ENCODE peak calls at places on chromosomes 7 and 10, in five cellular contexts. R is tibial artery, P is astrocyte of the cerebellum, W is heart right ventricle, D is kidney epithelial cell. E is an unnamed sample.

GRCh38 chr10:124975977-124976514 is 34.1 kb downstream of the ZRANB1 start:
- DNase-seq in R (no peak), P (no peak), W (no peak), D (peak), E (no peak)

GRCh38 chr7:130491841-130492518 is at the start of gene MEST:
- DNase-seq in R (no peak), P (no peak), W (peak), D (no peak), E (no peak)

GRCh38 chr7:69803699-69804516 is 205.6 kb downstream of the AUTS2 start:
- DNase-seq in R (no peak), P (no peak), W (no peak), D (no peak), E (no peak)

GRCh38 chr10:46525824-46526681 is 30.4 kb downstream of the GPRIN2 start:
- DNase-seq in R (no peak), P (no peak), W (no peak), D (no peak), E (no peak)

GRCh38 chr7:2403718-2404648 is 572 bp downstream of the CHST12 start:
- DNase-seq in R (peak), P (no peak), W (no peak), D (no peak), E (no peak)

GRCh38 chr7:28474267-28474618 is 61.9 kb downstream of the CREB5 start:
- DNase-seq in R (no peak), P (no peak), W (no peak), D (no peak), E (no peak)

GRCh38 chr10:119219747-119220320 is 12.5 kb downstream of the GRK5 start:
- DNase-seq in R (no peak), P (no peak), W (no peak), D (no peak), E (no peak)

GRCh38 chr10:122636953-122637352 is 62.7 kb downstream of the C10orf120 start:
- DNase-seq in R (no peak), P (no peak), W (peak), D (no peak), E (no peak)

GRCh38 chr7:29622335-29623265 is 59.0 kb downstream of the PRR15 start:
- DNase-seq in R (peak), P (peak), W (no peak), D (peak), E (peak)

GRCh38 chr10:79399242-79399831 is 46.1 kb downstream of the ZCCHC24 start:
- DNase-seq in R (peak), P (peak), W (peak), D (peak), E (peak)

GRCh38 chr7:141619745-141620144 is 68.5 kb downstream of the AGK start:
- DNase-seq in R (no peak), P (no peak), W (no peak), D (no peak), E (no peak)

GRCh38 chr10:79056736-79057391 is 11.9 kb upstream of the ZMIZ1 start:
- DNase-seq in R (peak), P (no peak), W (no peak), D (no peak), E (no peak)

GRCh38 chr10:31262672-31263071 is 56.3 kb upstream of the ZEB1 start:
- DNase-seq in R (peak), P (peak), W (peak), D (no peak), E (no peak)

GRCh38 chr10:112964482-112964881 is 14.4 kb downstream of the TCF7L2 start:
- DNase-seq in R (no peak), P (no peak), W (no peak), D (no peak), E (no peak)

GRCh38 chr7:43148161-43148731 is 35.8 kb downstream of the HECW1 start:
- DNase-seq in R (no peak), P (no peak), W (no peak), D (no peak), E (no peak)

GRCh38 chr10:3551761-3552160 is 233.2 kb downstream of the KLF6 start:
- DNase-seq in R (no peak), P (no peak), W (no peak), D (no peak), E (no peak)

GRCh38 chr10:44881639-44882038 is 29.5 kb upstream of the TMEM72 start:
- DNase-seq in R (no peak), P (no peak), W (no peak), D (no peak), E (no peak)

GRCh38 chr7:38330861-38331709 is 57.6 kb upstream of the TARP start:
- DNase-seq in R (no peak), P (no peak), W (no peak), D (no peak), E (no peak)

GRCh38 chr10:124062390-124062789 is 31.0 kb downstream of the CHST15 start:
- DNase-seq in R (no peak), P (no peak), W (no peak), D (no peak), E (no peak)

GRCh38 chr10:26799342-26799741 is 61.4 kb downstream of the ABI1 start:
- DNase-seq in R (no peak), P (no peak), W (peak), D (no peak), E (no peak)

GRCh38 chr10:112587709-112588108 is 140.7 kb downstream of the VTI1A start:
- DNase-seq in R (no peak), P (no peak), W (no peak), D (no peak), E (no peak)

GRCh38 chr10:3524086-3524960 is 260.7 kb downstream of the KLF6 start:
- DNase-seq in R (no peak), P (no peak), W (no peak), D (no peak), E (no peak)

GRCh38 chr10:118042336-118042735 is 4.4 kb downstream of the RAB11FIP2 start:
- DNase-seq in R (no peak), P (no peak), W (no peak), D (no peak), E (no peak)

GRCh38 chr7:128767475-128768110 is 8.0 kb downstream of the OPN1SW start:
- DNase-seq in R (no peak), P (no peak), W (no peak), D (no peak), E (no peak)

GRCh38 chr7:3229904-3230470 is 71.1 kb upstream of the SDK1 start:
- DNase-seq in R (no peak), P (no peak), W (no peak), D (no peak), E (no peak)

GRCh38 chr10:28913436-28913835 is 236.1 kb downstream of the BAMBI start:
- DNase-seq in R (no peak), P (no peak), W (no peak), D (no peak), E (no peak)

GRCh38 chr10:59465089-59465488 is 102.7 kb upstream of the FAM13C start:
- DNase-seq in R (no peak), P (peak), W (peak), D (no peak), E (no peak)

DNA sequence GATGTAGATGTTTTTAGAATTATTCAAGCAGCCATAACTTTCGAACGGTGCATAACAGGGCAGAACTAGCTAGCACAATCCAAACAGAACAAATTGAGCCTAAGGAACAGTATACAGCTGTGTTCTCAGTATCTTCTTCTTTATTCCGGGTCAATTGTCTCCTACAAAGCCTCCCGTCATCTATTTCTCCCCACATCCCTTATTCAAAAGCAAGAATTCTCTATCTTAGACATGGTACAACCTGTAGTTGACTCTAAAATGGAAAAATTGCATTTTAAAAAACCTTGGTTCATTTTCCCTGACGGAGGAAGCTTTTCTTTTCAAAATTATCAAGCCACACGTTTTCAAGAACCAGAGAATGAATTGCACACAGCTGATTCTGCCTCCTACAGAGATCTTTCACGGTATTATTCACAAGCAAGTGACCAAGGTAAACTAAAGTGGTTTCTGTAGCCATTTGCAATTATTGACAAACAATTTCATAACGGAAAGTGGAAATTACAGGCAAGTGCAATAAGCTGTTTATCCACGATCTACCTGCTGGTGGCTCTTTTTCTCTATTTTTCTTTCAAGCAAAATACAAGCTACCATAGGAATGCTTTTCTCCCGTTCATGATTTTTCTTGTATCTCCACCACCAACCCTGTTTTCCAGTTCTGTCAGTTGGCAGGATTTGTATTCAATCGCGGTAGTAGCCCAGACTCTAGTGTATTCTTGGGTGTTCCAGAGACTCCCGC is 2.3 kb downstream of the GRM8 start:
- DNase-seq in R (no peak), P (no peak), W (no peak), D (no peak), E (no peak)
- TF ChIP-seq CTCF in R (no peak), P (no peak), W (no peak), D (no peak), E (no peak)

GRCh38 chr7:73703649-73703984 is 15.9 kb downstream of the STX1A start:
- DNase-seq in R (no peak), P (no peak), W (no peak), D (no peak), E (no peak)
- H3K4me3 ChIP-seq in R (peak), P (no peak), W (peak), D (no peak), E (no peak)

GRCh38 chr7:98396768-98397167 is 4.1 kb downstream of the BAIAP2L1 start:
- DNase-seq in R (no peak), P (no peak), W (no peak), D (no peak), E (no peak)
- TF ChIP-seq CTCF in R (no peak), P (no peak), W (no peak), D (no peak), E (no peak)

DNA sequence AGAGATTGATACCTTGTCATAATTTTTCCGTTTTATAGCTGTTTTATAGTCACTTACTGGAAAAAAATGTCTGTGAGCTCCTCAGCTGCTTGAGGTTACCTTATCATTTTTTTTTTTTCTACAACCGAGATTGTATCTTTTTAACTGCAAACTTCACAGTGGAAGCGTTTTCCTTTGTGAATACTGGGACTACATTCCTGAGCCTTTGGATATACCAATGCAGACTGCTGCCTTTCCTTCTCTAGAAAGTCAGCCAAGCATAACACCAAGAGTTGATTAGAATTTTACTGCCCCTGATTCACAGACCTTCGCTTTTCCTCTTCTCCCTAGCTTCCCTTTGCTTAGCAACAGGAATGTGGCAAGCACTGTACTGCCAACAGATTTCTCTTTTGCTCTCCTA is 170.5 kb downstream of the PRKG1 start:
- DNase-seq in R (no peak), P (peak), W (peak), D (peak), E (peak)
- H3K4me3 ChIP-seq in R (no peak), P (no peak), W (peak), D (no peak), E (no peak)

GRCh38 chr7:98733036-98733435 is 116.0 kb downstream of the NPTX2 start:
- DNase-seq in R (no peak), P (no peak), W (no peak), D (no peak), E (no peak)
- TF ChIP-seq CTCF in R (no peak), P (peak), W (no peak), D (peak), E (peak)

DNA sequence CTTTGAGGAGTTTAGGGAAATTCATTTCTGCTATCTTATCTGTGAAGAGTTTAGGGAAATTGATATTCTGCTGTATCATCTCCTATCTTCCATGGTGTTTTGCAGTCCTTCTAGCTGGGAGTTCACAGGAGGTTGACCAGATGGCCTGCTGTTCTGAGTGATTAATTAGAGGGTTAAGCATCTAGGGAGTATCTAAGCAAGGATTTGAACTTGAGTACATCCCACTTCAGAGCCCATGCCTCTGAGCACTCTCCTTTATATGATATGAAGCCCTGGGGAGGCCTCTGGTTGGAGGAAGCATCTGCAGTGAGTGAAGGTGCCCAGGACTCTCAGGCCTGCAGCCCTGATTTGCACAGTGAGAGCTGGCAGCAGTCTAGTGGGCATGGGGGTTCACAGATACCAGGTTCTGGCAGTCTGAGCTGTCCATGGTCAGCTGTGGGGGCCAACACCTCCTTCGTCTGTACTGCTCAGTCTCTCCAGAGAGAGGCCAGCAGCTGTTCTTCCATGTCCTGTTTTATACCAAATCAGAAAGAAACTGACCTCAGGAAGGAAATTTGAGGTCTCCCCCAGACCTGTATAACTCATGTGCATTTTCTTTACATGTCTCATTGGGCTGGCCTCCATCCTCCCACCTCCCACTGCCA is 156.9 kb downstream of the PLCE1 start:
- DNase-seq in R (no peak), P (no peak), W (no peak), D (no peak), E (no peak)
- H3K4me3 ChIP-seq in R (no peak), P (no peak), W (no peak), D (no peak), E (no peak)

DNA sequence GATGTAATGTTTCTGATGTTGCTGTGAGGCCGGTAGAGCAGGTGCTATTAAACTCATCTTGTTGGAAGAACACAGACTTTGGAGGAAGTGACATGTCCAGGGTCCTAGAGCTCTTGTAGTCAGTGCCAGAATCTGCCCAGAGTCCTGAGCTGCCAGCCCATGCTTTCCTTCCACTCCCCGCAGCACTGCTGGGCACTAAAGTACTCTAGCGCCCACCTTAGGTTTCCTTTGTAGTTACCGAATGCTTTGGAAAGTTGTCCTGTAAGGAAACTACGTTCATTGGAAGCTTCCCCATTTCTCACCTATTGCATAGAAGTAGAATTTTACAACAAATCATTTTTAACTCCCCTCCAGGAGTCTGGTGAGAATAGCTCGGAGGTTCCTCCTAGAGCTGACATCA is 11.0 kb downstream of the ZNF862 start:
- DNase-seq in R (no peak), P (no peak), W (no peak), D (no peak), E (no peak)
- TF ChIP-seq CTCF in R (no peak), P (no peak), W (no peak), D (no peak), E (no peak)

E was measured in retinal pigment epithelial cell.